ENCODE peak calls at places on chromosomes 4 and X, in four cellular contexts. Z is HCEC 1CT, B is mucosa of descending colon, J is nucleus accumbens. I is an unnamed sample.

GRCh38 chr4:3414421-3415279 is 27.1 kb upstream of the HGFAC start:
- DNase-seq in Z (no peak), B (no peak), J (no peak), I (no peak)

GRCh38 chrX:30702736-30703135 is 49.5 kb downstream of the GK start:
- DNase-seq in Z (peak; percentile 23), B (no peak), J (no peak), I (peak; percentile 73)

GRCh38 chrX:106999002-106999975 is 723 bp downstream of the MORC4 start:
- DNase-seq in Z (peak; percentile 52), B (peak; percentile 62), J (peak; percentile 6), I (peak; percentile 64)

GRCh38 chrX:154547245-154548027 is at the start of gene IKBKG:
- DNase-seq in Z (peak; percentile 83), B (peak; percentile 94), J (peak; percentile 75), I (peak; percentile 91)

GRCh38 chrX:11535156-11535919 is 130.4 kb downstream of the ARHGAP6 start:
- DNase-seq in Z (no peak), B (no peak), J (no peak), I (no peak)

GRCh38 chrX:152937236-152937635 is 39.4 kb downstream of the ZNF185 start:
- DNase-seq in Z (no peak), B (no peak), J (no peak), I (no peak)

GRCh38 chr4:166839615-166840251 is 394.6 kb downstream of the SPOCK3 start:
- DNase-seq in Z (no peak), B (no peak), J (no peak), I (no peak)

GRCh38 chr4:1330761-1331590 is 16.0 kb upstream of the UVSSA start:
- DNase-seq in Z (no peak), B (no peak), J (no peak), I (no peak)

GRCh38 chrX:73289039-73289438 is 74.4 kb upstream of the NAP1L2 start:
- DNase-seq in Z (no peak), B (no peak), J (no peak), I (no peak)

GRCh38 chr4:26746742-26747351 is 113.8 kb upstream of the STIM2 start:
- DNase-seq in Z (no peak), B (no peak), J (no peak), I (no peak)

GRCh38 chr4:121696641-121697461 is at the start of gene ANXA5:
- DNase-seq in Z (peak; percentile 79), B (peak; percentile 93), J (peak; percentile 63), I (peak; percentile 90)

GRCh38 chrX:125507119-125507518 is 187.4 kb downstream of the TEX13C start:
- DNase-seq in Z (peak; percentile 34), B (no peak), J (no peak), I (peak; percentile 51)

GRCh38 chr4:61211781-61212180 is 11.7 kb downstream of the ADGRL3 start:
- DNase-seq in Z (no peak), B (no peak), J (no peak), I (no peak)

GRCh38 chr4:477686-478085 is 21.3 kb downstream of the ZNF721 start:
- DNase-seq in Z (no peak), B (no peak), J (no peak), I (no peak)

GRCh38 chr4:24583451-24584174 is 741 bp downstream of the DHX15 start:
- DNase-seq in Z (peak; percentile 43), B (peak; percentile 73), J (peak; percentile 55), I (peak; percentile 52)

GRCh38 chrX:10615931-10616780 is 4.2 kb downstream of the MID1 start:
- DNase-seq in Z (peak; percentile 64), B (no peak), J (peak; percentile 14), I (peak; percentile 72)

GRCh38 chr4:57426779-57427395 is 316.7 kb upstream of the IGFBP7 start:
- DNase-seq in Z (peak; percentile 32), B (peak; percentile 75), J (peak; percentile 69), I (peak; percentile 81)

GRCh38 chr4:95507147-95507546 is 41.6 kb downstream of the UNC5C start:
- DNase-seq in Z (no peak), B (no peak), J (no peak), I (no peak)

GRCh38 chrX:40243699-40244098 is 145.9 kb upstream of the BCOR start:
- DNase-seq in Z (no peak), B (no peak), J (no peak), I (no peak)

GRCh38 chr4:7772708-7773385 is 166.8 kb downstream of the AFAP1 start:
- DNase-seq in Z (no peak), B (peak; percentile 83), J (no peak), I (peak; percentile 31)

GRCh38 chrX:154298312-154298711 is 2.7 kb downstream of the TKTL1 start:
- DNase-seq in Z (no peak), B (no peak), J (no peak), I (no peak)

GRCh38 chrX:50707955-50708694 is 105.9 kb downstream of the SHROOM4 start:
- DNase-seq in Z (no peak), B (no peak), J (no peak), I (no peak)

GRCh38 chrX:63282077-63282476 is 69.1 kb downstream of the SPIN4 start:
- DNase-seq in Z (no peak), B (no peak), J (no peak), I (no peak)

GRCh38 chr4:152713951-152714705 is 34.3 kb upstream of the TMEM154 start:
- DNase-seq in Z (no peak), B (no peak), J (no peak), I (no peak)

GRCh38 chr4:75821966-75822365 is 80.3 kb downstream of the PPEF2 start:
- DNase-seq in Z (peak; percentile 46), B (no peak), J (no peak), I (peak; percentile 19)

GRCh38 chrX:150934453-150934852 is 36.0 kb upstream of the CD99L2 start:
- DNase-seq in Z (peak; percentile 11), B (no peak), J (no peak), I (peak; percentile 31)

GRCh38 chr4:180372671-180373070 is 1870.5 kb upstream of the TENM3 start:
- DNase-seq in Z (no peak), B (no peak), J (no peak), I (no peak)

GRCh38 chr4:168039593-168039992 is 52.7 kb upstream of the ANXA10 start:
- DNase-seq in Z (no peak), B (no peak), J (no peak), I (no peak)

GRCh38 chr4:24405356-24405755 is 179.0 kb downstream of the DHX15 start:
- DNase-seq in Z (no peak), B (no peak), J (no peak), I (no peak)

GRCh38 chr4:128286474-128287158 is 997 bp downstream of the PGRMC2 start:
- DNase-seq in Z (peak; percentile 25), B (no peak), J (no peak), I (peak; percentile 54)

GRCh38 chrX:41629539-41629938 is 59.2 kb upstream of the GPR34 start:
- DNase-seq in Z (no peak), B (no peak), J (no peak), I (no peak)

GRCh38 chr4:98166025-98166730 is 22.9 kb upstream of the STPG2 start:
- DNase-seq in Z (no peak), B (no peak), J (no peak), I (peak; percentile 8)

GRCh38 chr4:17324431-17324830 is 187.5 kb downstream of the QDPR start:
- DNase-seq in Z (peak; percentile 39), B (no peak), J (peak; percentile 66), I (peak; percentile 76)

GRCh38 chr4:22625301-22625700 is 67.4 kb upstream of the GBA3 start:
- DNase-seq in Z (no peak), B (no peak), J (no peak), I (no peak)

GRCh38 chrX:153773218-153773611 is 7.6 kb upstream of the SRPK3 start:
- DNase-seq in Z (no peak), B (peak; percentile 7), J (no peak), I (no peak)

I was measured in fibroblast of pulmonary artery.